ENCODE peak calls at places on chromosomes 13 and 19, in eight cellular contexts. One of them, this sample, is unnamed.

GRCh38 chr19:49590971-49591730 is at the start of gene PRR12:
- DNase-seq in adrenal gland: peak
- DNase-seq in AG20443: peak
- DNase-seq in T-helper 1 cell: peak
- DNase-seq in naive thymus-derived CD8-positive, alpha-beta T cell: peak
- DNase-seq in AG10803: peak
- DNase-seq in DMS 273 treated with DMSO at 0.1 percent for 48 hours: peak
- DNase-seq in naive B cell: peak
- DNase-seq in this sample: peak

GRCh38 chr19:17327654-17328516 is 6.8 kb downstream of the ANO8 start:
- DNase-seq in adrenal gland: peak
- DNase-seq in AG20443: no peak
- DNase-seq in T-helper 1 cell: peak
- DNase-seq in naive thymus-derived CD8-positive, alpha-beta T cell: peak
- DNase-seq in AG10803: no peak
- DNase-seq in DMS 273 treated with DMSO at 0.1 percent for 48 hours: no peak
- DNase-seq in naive B cell: peak
- DNase-seq in this sample: peak

GRCh38 chr19:33564836-33565338 is 43.3 kb upstream of the PEPD start:
- DNase-seq in adrenal gland: no peak
- DNase-seq in AG20443: no peak
- DNase-seq in T-helper 1 cell: no peak
- DNase-seq in naive thymus-derived CD8-positive, alpha-beta T cell: no peak
- DNase-seq in AG10803: no peak
- DNase-seq in DMS 273 treated with DMSO at 0.1 percent for 48 hours: no peak
- DNase-seq in naive B cell: no peak
- DNase-seq in this sample: no peak

GRCh38 chr13:59494151-59494550 is 669.6 kb downstream of the DIAPH3 start:
- DNase-seq in adrenal gland: no peak
- DNase-seq in AG20443: no peak
- DNase-seq in T-helper 1 cell: no peak
- DNase-seq in naive thymus-derived CD8-positive, alpha-beta T cell: no peak
- DNase-seq in AG10803: no peak
- DNase-seq in DMS 273 treated with DMSO at 0.1 percent for 48 hours: no peak
- DNase-seq in naive B cell: no peak
- DNase-seq in this sample: no peak

GRCh38 chr13:84645196-84646071 is 763.2 kb upstream of the SLITRK1 start:
- DNase-seq in adrenal gland: no peak
- DNase-seq in AG20443: peak
- DNase-seq in T-helper 1 cell: no peak
- DNase-seq in naive thymus-derived CD8-positive, alpha-beta T cell: no peak
- DNase-seq in AG10803: peak
- DNase-seq in DMS 273 treated with DMSO at 0.1 percent for 48 hours: no peak
- DNase-seq in naive B cell: no peak
- DNase-seq in this sample: no peak

GRCh38 chr19:46791944-46792343 is 3.5 kb upstream of the SLC1A5 start:
- DNase-seq in adrenal gland: no peak
- DNase-seq in AG20443: no peak
- DNase-seq in T-helper 1 cell: peak
- DNase-seq in naive thymus-derived CD8-positive, alpha-beta T cell: peak
- DNase-seq in AG10803: no peak
- DNase-seq in DMS 273 treated with DMSO at 0.1 percent for 48 hours: no peak
- DNase-seq in naive B cell: no peak
- DNase-seq in this sample: peak

GRCh38 chr13:100933841-100934240 is 259.2 kb upstream of the TMTC4 start:
- DNase-seq in adrenal gland: no peak
- DNase-seq in AG20443: no peak
- DNase-seq in T-helper 1 cell: no peak
- DNase-seq in naive thymus-derived CD8-positive, alpha-beta T cell: no peak
- DNase-seq in AG10803: no peak
- DNase-seq in DMS 273 treated with DMSO at 0.1 percent for 48 hours: no peak
- DNase-seq in naive B cell: no peak
- DNase-seq in this sample: no peak

GRCh38 chr19:29851769-29852521 is 40.2 kb downstream of the CCNE1 start:
- DNase-seq in adrenal gland: no peak
- DNase-seq in AG20443: no peak
- DNase-seq in T-helper 1 cell: peak
- DNase-seq in naive thymus-derived CD8-positive, alpha-beta T cell: no peak
- DNase-seq in AG10803: no peak
- DNase-seq in DMS 273 treated with DMSO at 0.1 percent for 48 hours: no peak
- DNase-seq in naive B cell: no peak
- DNase-seq in this sample: no peak

GRCh38 chr19:14138576-14139265 is 2.3 kb upstream of the ASF1B start:
- DNase-seq in adrenal gland: no peak
- DNase-seq in AG20443: no peak
- DNase-seq in T-helper 1 cell: no peak
- DNase-seq in naive thymus-derived CD8-positive, alpha-beta T cell: no peak
- DNase-seq in AG10803: no peak
- DNase-seq in DMS 273 treated with DMSO at 0.1 percent for 48 hours: no peak
- DNase-seq in naive B cell: no peak
- DNase-seq in this sample: peak

GRCh38 chr13:31145417-31145816 is 16.3 kb downstream of the HSPH1 start:
- DNase-seq in adrenal gland: no peak
- DNase-seq in AG20443: no peak
- DNase-seq in T-helper 1 cell: no peak
- DNase-seq in naive thymus-derived CD8-positive, alpha-beta T cell: no peak
- DNase-seq in AG10803: no peak
- DNase-seq in DMS 273 treated with DMSO at 0.1 percent for 48 hours: no peak
- DNase-seq in naive B cell: no peak
- DNase-seq in this sample: no peak

GRCh38 chr13:45121421-45121820 is 1.1 kb downstream of the GTF2F2 start:
- DNase-seq in adrenal gland: no peak
- DNase-seq in AG20443: no peak
- DNase-seq in T-helper 1 cell: no peak
- DNase-seq in naive thymus-derived CD8-positive, alpha-beta T cell: peak
- DNase-seq in AG10803: peak
- DNase-seq in DMS 273 treated with DMSO at 0.1 percent for 48 hours: peak
- DNase-seq in naive B cell: no peak
- DNase-seq in this sample: peak

GRCh38 chr13:44396963-44397580 is 23.4 kb downstream of the SERP2 start:
- DNase-seq in adrenal gland: no peak
- DNase-seq in AG20443: no peak
- DNase-seq in T-helper 1 cell: no peak
- DNase-seq in naive thymus-derived CD8-positive, alpha-beta T cell: no peak
- DNase-seq in AG10803: no peak
- DNase-seq in DMS 273 treated with DMSO at 0.1 percent for 48 hours: no peak
- DNase-seq in naive B cell: no peak
- DNase-seq in this sample: peak

GRCh38 chr13:85864963-85865530 is 65.8 kb upstream of the SLITRK6 start:
- DNase-seq in adrenal gland: no peak
- DNase-seq in AG20443: peak
- DNase-seq in T-helper 1 cell: no peak
- DNase-seq in naive thymus-derived CD8-positive, alpha-beta T cell: no peak
- DNase-seq in AG10803: no peak
- DNase-seq in DMS 273 treated with DMSO at 0.1 percent for 48 hours: no peak
- DNase-seq in naive B cell: no peak
- DNase-seq in this sample: no peak

GRCh38 chr13:82636119-82636518 is 1246.2 kb downstream of the SLITRK1 start:
- DNase-seq in adrenal gland: no peak
- DNase-seq in AG20443: no peak
- DNase-seq in T-helper 1 cell: no peak
- DNase-seq in naive thymus-derived CD8-positive, alpha-beta T cell: no peak
- DNase-seq in AG10803: no peak
- DNase-seq in DMS 273 treated with DMSO at 0.1 percent for 48 hours: peak
- DNase-seq in naive B cell: no peak
- DNase-seq in this sample: no peak

GRCh38 chr13:110150384-110151091 is 156.4 kb downstream of the COL4A1 start:
- DNase-seq in adrenal gland: no peak
- DNase-seq in AG20443: peak
- DNase-seq in T-helper 1 cell: no peak
- DNase-seq in naive thymus-derived CD8-positive, alpha-beta T cell: no peak
- DNase-seq in AG10803: peak
- DNase-seq in DMS 273 treated with DMSO at 0.1 percent for 48 hours: no peak
- DNase-seq in naive B cell: no peak
- DNase-seq in this sample: no peak

GRCh38 chr13:113548778-113549621 is 35.6 kb upstream of the TFDP1 start:
- DNase-seq in adrenal gland: no peak
- DNase-seq in AG20443: no peak
- DNase-seq in T-helper 1 cell: no peak
- DNase-seq in naive thymus-derived CD8-positive, alpha-beta T cell: no peak
- DNase-seq in AG10803: no peak
- DNase-seq in DMS 273 treated with DMSO at 0.1 percent for 48 hours: no peak
- DNase-seq in naive B cell: no peak
- DNase-seq in this sample: no peak

GRCh38 chr13:111491659-111492058 is 171.2 kb downstream of the TEX29 start:
- DNase-seq in adrenal gland: no peak
- DNase-seq in AG20443: no peak
- DNase-seq in T-helper 1 cell: no peak
- DNase-seq in naive thymus-derived CD8-positive, alpha-beta T cell: no peak
- DNase-seq in AG10803: no peak
- DNase-seq in DMS 273 treated with DMSO at 0.1 percent for 48 hours: no peak
- DNase-seq in naive B cell: no peak
- DNase-seq in this sample: no peak

GRCh38 chr13:25421602-25422001 is 49.8 kb downstream of the ATP8A2 start:
- DNase-seq in adrenal gland: no peak
- DNase-seq in AG20443: no peak
- DNase-seq in T-helper 1 cell: no peak
- DNase-seq in naive thymus-derived CD8-positive, alpha-beta T cell: no peak
- DNase-seq in AG10803: no peak
- DNase-seq in DMS 273 treated with DMSO at 0.1 percent for 48 hours: no peak
- DNase-seq in naive B cell: no peak
- DNase-seq in this sample: no peak

GRCh38 chr13:108496364-108497215 is 132.8 kb upstream of the MYO16 start:
- DNase-seq in adrenal gland: no peak
- DNase-seq in AG20443: no peak
- DNase-seq in T-helper 1 cell: no peak
- DNase-seq in naive thymus-derived CD8-positive, alpha-beta T cell: no peak
- DNase-seq in AG10803: no peak
- DNase-seq in DMS 273 treated with DMSO at 0.1 percent for 48 hours: no peak
- DNase-seq in naive B cell: no peak
- DNase-seq in this sample: no peak

GRCh38 chr13:112977525-112977924 is 8.5 kb downstream of the MCF2L start:
- DNase-seq in adrenal gland: no peak
- DNase-seq in AG20443: no peak
- DNase-seq in T-helper 1 cell: no peak
- DNase-seq in naive thymus-derived CD8-positive, alpha-beta T cell: no peak
- DNase-seq in AG10803: no peak
- DNase-seq in DMS 273 treated with DMSO at 0.1 percent for 48 hours: no peak
- DNase-seq in naive B cell: no peak
- DNase-seq in this sample: no peak

GRCh38 chr13:99505814-99506269 is 4.6 kb downstream of the TM9SF2 start:
- DNase-seq in adrenal gland: no peak
- DNase-seq in AG20443: no peak
- DNase-seq in T-helper 1 cell: peak
- DNase-seq in naive thymus-derived CD8-positive, alpha-beta T cell: peak
- DNase-seq in AG10803: peak
- DNase-seq in DMS 273 treated with DMSO at 0.1 percent for 48 hours: no peak
- DNase-seq in naive B cell: no peak
- DNase-seq in this sample: peak

GRCh38 chr13:98910501-98910951 is 67.3 kb downstream of the DOCK9 start:
- DNase-seq in adrenal gland: peak
- DNase-seq in AG20443: peak
- DNase-seq in T-helper 1 cell: peak
- DNase-seq in naive thymus-derived CD8-positive, alpha-beta T cell: peak
- DNase-seq in AG10803: peak
- DNase-seq in DMS 273 treated with DMSO at 0.1 percent for 48 hours: no peak
- DNase-seq in naive B cell: no peak
- DNase-seq in this sample: peak

GRCh38 chr13:85255978-85256377 is 543.2 kb downstream of the SLITRK6 start:
- DNase-seq in adrenal gland: no peak
- DNase-seq in AG20443: no peak
- DNase-seq in T-helper 1 cell: no peak
- DNase-seq in naive thymus-derived CD8-positive, alpha-beta T cell: no peak
- DNase-seq in AG10803: no peak
- DNase-seq in DMS 273 treated with DMSO at 0.1 percent for 48 hours: no peak
- DNase-seq in naive B cell: no peak
- DNase-seq in this sample: no peak

GRCh38 chr13:98313938-98314292 is 136.8 kb upstream of the RNF113B start:
- DNase-seq in adrenal gland: peak
- DNase-seq in AG20443: no peak
- DNase-seq in T-helper 1 cell: no peak
- DNase-seq in naive thymus-derived CD8-positive, alpha-beta T cell: no peak
- DNase-seq in AG10803: no peak
- DNase-seq in DMS 273 treated with DMSO at 0.1 percent for 48 hours: no peak
- DNase-seq in naive B cell: no peak
- DNase-seq in this sample: no peak

GRCh38 chr19:35254341-35255297 is 5.8 kb downstream of the LSR start:
- DNase-seq in adrenal gland: no peak
- DNase-seq in AG20443: peak
- DNase-seq in T-helper 1 cell: no peak
- DNase-seq in naive thymus-derived CD8-positive, alpha-beta T cell: no peak
- DNase-seq in AG10803: no peak
- DNase-seq in DMS 273 treated with DMSO at 0.1 percent for 48 hours: no peak
- DNase-seq in naive B cell: no peak
- DNase-seq in this sample: no peak

GRCh38 chr19:51122112-51122981 is 2.4 kb upstream of the SIGLEC9 start:
- DNase-seq in adrenal gland: no peak
- DNase-seq in AG20443: no peak
- DNase-seq in T-helper 1 cell: no peak
- DNase-seq in naive thymus-derived CD8-positive, alpha-beta T cell: no peak
- DNase-seq in AG10803: no peak
- DNase-seq in DMS 273 treated with DMSO at 0.1 percent for 48 hours: no peak
- DNase-seq in naive B cell: no peak
- DNase-seq in this sample: no peak

GRCh38 chr13:47484564-47484963 is 516.5 kb downstream of the SUCLA2 start:
- DNase-seq in adrenal gland: no peak
- DNase-seq in AG20443: peak
- DNase-seq in T-helper 1 cell: no peak
- DNase-seq in naive thymus-derived CD8-positive, alpha-beta T cell: no peak
- DNase-seq in AG10803: peak
- DNase-seq in DMS 273 treated with DMSO at 0.1 percent for 48 hours: no peak
- DNase-seq in naive B cell: no peak
- DNase-seq in this sample: peak

GRCh38 chr13:22061806-22062391 is 391.0 kb downstream of the FGF9 start:
- DNase-seq in adrenal gland: no peak
- DNase-seq in AG20443: no peak
- DNase-seq in T-helper 1 cell: peak
- DNase-seq in naive thymus-derived CD8-positive, alpha-beta T cell: peak
- DNase-seq in AG10803: no peak
- DNase-seq in DMS 273 treated with DMSO at 0.1 percent for 48 hours: no peak
- DNase-seq in naive B cell: peak
- DNase-seq in this sample: no peak

GRCh38 chr13:32153056-32153455 is 121.5 kb downstream of the FRY start:
- DNase-seq in adrenal gland: no peak
- DNase-seq in AG20443: peak
- DNase-seq in T-helper 1 cell: no peak
- DNase-seq in naive thymus-derived CD8-positive, alpha-beta T cell: no peak
- DNase-seq in AG10803: peak
- DNase-seq in DMS 273 treated with DMSO at 0.1 percent for 48 hours: no peak
- DNase-seq in naive B cell: no peak
- DNase-seq in this sample: peak

GRCh38 chr13:60721063-60721462 is 324.0 kb downstream of the TDRD3 start:
- DNase-seq in adrenal gland: no peak
- DNase-seq in AG20443: no peak
- DNase-seq in T-helper 1 cell: no peak
- DNase-seq in naive thymus-derived CD8-positive, alpha-beta T cell: no peak
- DNase-seq in AG10803: no peak
- DNase-seq in DMS 273 treated with DMSO at 0.1 percent for 48 hours: no peak
- DNase-seq in naive B cell: no peak
- DNase-seq in this sample: no peak

GRCh38 chr19:1449467-1450442 is at the start of gene APC2:
- DNase-seq in adrenal gland: no peak
- DNase-seq in AG20443: peak
- DNase-seq in T-helper 1 cell: peak
- DNase-seq in naive thymus-derived CD8-positive, alpha-beta T cell: peak
- DNase-seq in AG10803: peak
- DNase-seq in DMS 273 treated with DMSO at 0.1 percent for 48 hours: no peak
- DNase-seq in naive B cell: no peak
- DNase-seq in this sample: no peak